ENCODE peak calls at places on chromosomes 16 and 17, in eight cellular contexts. I is GM06990; H is T1000; V is stimulated activated naive CD8-positive, alpha-beta T cell treated with anti-CD3 and anti-CD28 coated beads, Interleukin-15, Interleukin-2, amounts not matched to agents 100 U/mL and 50 U/mL, for 24 hours; D is thoracic aorta; C is AG20443; F is HEK293T; L is HTR-8/SVneo. B is an unnamed sample.

GRCh38 chr16:31138621-31139578 is 3.4 kb upstream of the PRSS8 start:
- DNase-seq in C (peak), L (peak), H (no peak), F (no peak), V (no peak), I (no peak), D (peak), B (peak)

GRCh38 chr17:4945176-4945943 is 3.0 kb downstream of the PFN1 start:
- DNase-seq in C (peak), D (no peak), F (no peak), I (peak), H (peak), V (peak), L (peak), B (peak)

GRCh38 chr17:70527364-70527888 is 358.1 kb downstream of the KCNJ2 start:
- DNase-seq in I (peak), V (no peak), F (no peak), D (no peak), H (no peak), C (no peak), L (no peak), B (no peak)

GRCh38 chr16:73176577-73177013 is 128.7 kb upstream of the ZFHX3 start:
- DNase-seq in F (no peak), I (no peak), L (peak), H (peak), C (peak), D (no peak), V (no peak), B (peak)

GRCh38 chr17:2551493-2551892 is 39.8 kb upstream of the METTL16 start:
- DNase-seq in C (no peak), H (no peak), L (no peak), D (no peak), I (no peak), V (no peak), F (no peak), B (no peak)

GRCh38 chr16:46632778-46633733 is 11.9 kb upstream of the SHCBP1 start:
- DNase-seq in D (no peak), H (no peak), L (no peak), F (no peak), C (no peak), I (no peak), V (no peak), B (no peak)

GRCh38 chr17:68461589-68461988 is 4.3 kb upstream of the WIPI1 start:
- DNase-seq in C (no peak), V (peak), I (peak), H (no peak), F (no peak), L (no peak), D (no peak), B (no peak)

GRCh38 chr17:21523482-21524210 is 147.5 kb downstream of the KCNJ12 start:
- DNase-seq in V (no peak), L (no peak), H (no peak), F (no peak), D (no peak), I (no peak), C (no peak), B (peak)

GRCh38 chr16:27214084-27214961 is 11.0 kb downstream of the KDM8 start:
- DNase-seq in D (no peak), H (no peak), C (no peak), V (no peak), L (no peak), F (no peak), I (no peak), B (no peak)

GRCh38 chr17:48842746-48843145 is 11.9 kb downstream of the CALCOCO2 start:
- DNase-seq in F (no peak), V (no peak), C (no peak), L (no peak), H (no peak), D (no peak), I (no peak), B (no peak)

GRCh38 chr16:2787406-2787805 is at the start of gene PRSS33:
- DNase-seq in V (no peak), D (no peak), H (no peak), F (no peak), C (no peak), I (no peak), L (no peak), B (no peak)

GRCh38 chr17:673200-673681 is 41.4 kb downstream of the VPS53 start:
- DNase-seq in V (no peak), D (no peak), I (no peak), H (no peak), L (no peak), C (no peak), F (no peak), B (no peak)

GRCh38 chr17:28008526-28008925 is 34.0 kb upstream of the NLK start:
- DNase-seq in I (no peak), H (peak), D (no peak), F (peak), L (peak), C (peak), V (no peak), B (peak)

GRCh38 chr17:62135742-62136141 is 70.7 kb upstream of the MED13 start:
- DNase-seq in C (no peak), I (no peak), L (no peak), V (no peak), F (no peak), D (no peak), H (no peak), B (no peak)

GRCh38 chr16:79899316-79900110 is 299.0 kb upstream of the MAF start:
- DNase-seq in I (no peak), H (no peak), F (no peak), L (no peak), V (no peak), C (no peak), D (no peak), B (no peak)

GRCh38 chr17:4764612-4765011 is 7.1 kb upstream of the TM4SF5 start:
- DNase-seq in V (no peak), F (no peak), I (no peak), H (no peak), L (no peak), D (no peak), C (no peak), B (no peak)

GRCh38 chr16:54446639-54447038 is 160.1 kb upstream of the IRX3 start:
- DNase-seq in C (peak), F (no peak), D (peak), I (no peak), H (no peak), V (no peak), L (no peak), B (no peak)

GRCh38 chr17:61389670-61390478 is 9.8 kb upstream of the TBX2 start:
- DNase-seq in H (no peak), I (no peak), C (peak), F (peak), D (no peak), L (no peak), V (peak), B (peak)

GRCh38 chr16:20001856-20002707 is 71.6 kb downstream of the GPR139 start:
- DNase-seq in C (no peak), D (no peak), V (no peak), H (no peak), I (no peak), L (no peak), F (no peak), B (no peak)